ENCODE peak calls at places on chromosomes 1 and 21, in four cellular contexts. B, L, C and O are unnamed samples.
A peak's percentile ranks its signal among the peaks of the same experiment; 100 is the strongest.

GRCh38 chr1:198465201-198466144 is 75.0 kb downstream of the ATP6V1G3 start:
- DNase-seq in B (no peak), L (no peak), C (peak; percentile 31), O (no peak)

GRCh38 chr1:178621822-178622221 is 103.2 kb upstream of the RALGPS2 start:
- DNase-seq in B (no peak), L (no peak), C (no peak), O (no peak)

GRCh38 chr1:217369271-217369981 is 261.5 kb downstream of the GPATCH2 start:
- DNase-seq in B (no peak), L (peak; percentile 10), C (no peak), O (peak; percentile 45)

GRCh38 chr1:245754463-245754961 is 599.7 kb downstream of the KIF26B start:
- DNase-seq in B (no peak), L (no peak), C (no peak), O (no peak)

GRCh38 chr21:15063081-15063820 is 1.5 kb downstream of the NRIP1 start:
- DNase-seq in B (no peak), L (no peak), C (peak; percentile 31), O (no peak)

GRCh38 chr1:205536759-205537361 is 32.4 kb downstream of the CDK18 start:
- DNase-seq in B (no peak), L (no peak), C (no peak), O (peak; percentile 20)

GRCh38 chr21:35284199-35284598 is 235.1 kb upstream of the RUNX1 start:
- DNase-seq in B (no peak), L (no peak), C (no peak), O (no peak)

GRCh38 chr1:46719689-46720088 is 775 bp upstream of the EFCAB14 start:
- DNase-seq in B (no peak), L (no peak), C (peak; percentile 13), O (peak; percentile 29)

GRCh38 chr1:157968503-157968902 is 24.9 kb upstream of the KIRREL1 start:
- DNase-seq in B (no peak), L (no peak), C (peak; percentile 90), O (no peak)

GRCh38 chr1:98793136-98793535 is 131.6 kb downstream of the SNX7 start:
- DNase-seq in B (no peak), L (no peak), C (no peak), O (no peak)

GRCh38 chr1:41662061-41662655 is 177.7 kb upstream of the EDN2 start:
- DNase-seq in B (no peak), L (peak; percentile 93), C (peak; percentile 80), O (peak; percentile 66)

GRCh38 chr1:61606448-61607312 is 118.3 kb downstream of the TM2D1 start:
- DNase-seq in B (no peak), L (no peak), C (peak; percentile 17), O (no peak)

GRCh38 chr1:1832820-1833219 is 54.5 kb upstream of the NADK start:
- DNase-seq in B (no peak), L (no peak), C (no peak), O (no peak)

GRCh38 chr1:228900099-228900965 is 165.1 kb downstream of the RHOU start:
- DNase-seq in B (no peak), L (no peak), C (no peak), O (no peak)

GRCh38 chr1:233256191-233256590 is 39.3 kb downstream of the PCNX2 start:
- DNase-seq in B (no peak), L (no peak), C (no peak), O (no peak)

GRCh38 chr21:37855568-37856391 is 60.5 kb downstream of the KCNJ6 start:
- DNase-seq in B (no peak), L (no peak), C (no peak), O (no peak)

GRCh38 chr1:206754011-206754410 is 16.6 kb upstream of the IL19 start:
- DNase-seq in B (peak; percentile 36), L (no peak), C (no peak), O (no peak)

GRCh38 chr21:31520506-31521163 is 138.9 kb upstream of the SOD1 start:
- DNase-seq in B (peak; percentile 63), L (no peak), C (no peak), O (no peak)

GRCh38 chr1:93839756-93840155 is 39.2 kb downstream of the DNTTIP2 start:
- DNase-seq in B (no peak), L (no peak), C (no peak), O (no peak)

GRCh38 chr21:34908424-34909055 is 140.6 kb downstream of the RUNX1 start:
- DNase-seq in B (no peak), L (no peak), C (no peak), O (no peak)

GRCh38 chr21:46111857-46112730 is 14.2 kb downstream of the COL6A2 start:
- DNase-seq in B (no peak), L (no peak), C (peak; percentile 7), O (peak; percentile 23)

GRCh38 chr1:156154317-156154749 is 948 bp downstream of the SEMA4A start:
- DNase-seq in B (no peak), L (peak; percentile 83), C (no peak), O (no peak)

GRCh38 chr1:153778824-153779519 is 3.8 kb downstream of the SLC27A3 start:
- DNase-seq in B (no peak), L (no peak), C (no peak), O (no peak)

GRCh38 chr21:38303300-38303699 is 46.5 kb downstream of the KCNJ15 start:
- DNase-seq in B (no peak), L (no peak), C (peak; percentile 96), O (no peak)

GRCh38 chr21:42348762-42349161 is 2.0 kb downstream of the TFF2 start:
- DNase-seq in B (no peak), L (no peak), C (no peak), O (no peak)

GRCh38 chr1:169968174-169968573 is 74.5 kb upstream of the SCYL3 start:
- DNase-seq in B (no peak), L (no peak), C (no peak), O (no peak)

GRCh38 chr1:205318231-205318991 is 3.1 kb downstream of the NUAK2 start:
- DNase-seq in B (no peak), L (no peak), C (no peak), O (no peak)

GRCh38 chr1:189616893-189617292 is 860.8 kb downstream of the BRINP3 start:
- DNase-seq in B (no peak), L (no peak), C (peak; percentile 62), O (no peak)

GRCh38 chr21:26546698-26547097 is 26.4 kb downstream of the CYYR1 start:
- DNase-seq in B (no peak), L (no peak), C (no peak), O (no peak)

GRCh38 chr1:16168622-16169021 is 12.8 kb upstream of the EPHA2 start:
- DNase-seq in B (no peak), L (no peak), C (no peak), O (no peak)

GRCh38 chr1:183734600-183735036 is 70.3 kb upstream of the RGL1 start:
- DNase-seq in B (no peak), L (no peak), C (no peak), O (no peak)